ENCODE peak calls at places on chromosomes 3 and 15, in seven cellular contexts. N, Q, S, T, A, Z and P are unnamed samples.

GRCh38 chr15:64187396-64188191 is 24.8 kb upstream of the PPIB start:
- DNase-seq in N (no peak), Q (no peak), S (no peak), T (no peak), A (no peak), Z (no peak), P (no peak)

GRCh38 chr15:63493451-63493850 is 10.9 kb upstream of the USP3 start:
- DNase-seq in N (no peak), Q (no peak), S (no peak), T (no peak), A (no peak), Z (no peak), P (no peak)

GRCh38 chr3:45962033-45962432 is 18.8 kb downstream of the CXCR6 start:
- DNase-seq in N (no peak), Q (no peak), S (no peak), T (no peak), A (no peak), Z (no peak), P (no peak)

GRCh38 chr3:129553771-129554170 is 10.8 kb downstream of the H1-8 start:
- DNase-seq in N (no peak), Q (no peak), S (peak), T (no peak), A (no peak), Z (no peak), P (no peak)

GRCh38 chr3:72891053-72891855 is 3.4 kb downstream of the GXYLT2 start:
- DNase-seq in N (no peak), Q (peak), S (peak), T (peak), A (no peak), Z (no peak), P (peak)

GRCh38 chr3:59818033-59818936 is 768.5 kb upstream of the CFAP20DC start:
- DNase-seq in N (peak), Q (peak), S (peak), T (peak), A (no peak), Z (no peak), P (peak)

GRCh38 chr3:184315871-184316661 is 1.7 kb downstream of the EIF4G1 start:
- DNase-seq in N (no peak), Q (peak), S (no peak), T (peak), A (no peak), Z (no peak), P (no peak)

GRCh38 chr3:168817177-168817576 is 721.5 kb upstream of the GOLIM4 start:
- DNase-seq in N (no peak), Q (no peak), S (no peak), T (no peak), A (no peak), Z (no peak), P (no peak)

GRCh38 chr15:74964794-74965193 is 8.2 kb upstream of the RPP25 start:
- DNase-seq in N (no peak), Q (no peak), S (no peak), T (no peak), A (no peak), Z (no peak), P (no peak)

GRCh38 chr3:119195911-119196310 is 22.5 kb downstream of the UPK1B start:
- DNase-seq in N (no peak), Q (no peak), S (no peak), T (no peak), A (no peak), Z (peak), P (no peak)

GRCh38 chr3:160977776-160978175 is 127.4 kb downstream of the B3GALNT1 start:
- DNase-seq in N (no peak), Q (no peak), S (no peak), T (no peak), A (no peak), Z (no peak), P (no peak)

GRCh38 chr3:35744419-35744818 is 105.1 kb downstream of the ARPP21 start:
- DNase-seq in N (no peak), Q (peak), S (no peak), T (no peak), A (no peak), Z (peak), P (no peak)

GRCh38 chr15:57356178-57356577 is 20.1 kb upstream of the CGNL1 start:
- DNase-seq in N (no peak), Q (no peak), S (no peak), T (no peak), A (no peak), Z (no peak), P (no peak)

GRCh38 chr3:195182470-195182795 is 88.5 kb downstream of the XXYLT1 start:
- DNase-seq in N (no peak), Q (no peak), S (no peak), T (no peak), A (no peak), Z (no peak), P (no peak)

GRCh38 chr3:12454076-12454807 is 30.0 kb upstream of the TSEN2 start:
- DNase-seq in N (no peak), Q (peak), S (no peak), T (no peak), A (no peak), Z (no peak), P (no peak)

GRCh38 chr3:47605646-47606045 is 27.0 kb upstream of the CSPG5 start:
- DNase-seq in N (no peak), Q (no peak), S (no peak), T (peak), A (no peak), Z (no peak), P (no peak)

GRCh38 chr3:20320489-20320888 is 134.5 kb upstream of the SGO1 start:
- DNase-seq in N (no peak), Q (no peak), S (no peak), T (no peak), A (no peak), Z (no peak), P (no peak)

GRCh38 chr3:72312339-72312738 is 527.4 kb upstream of the PROK2 start:
- DNase-seq in N (no peak), Q (no peak), S (no peak), T (no peak), A (peak), Z (no peak), P (no peak)

GRCh38 chr15:25799906-25800700 is 63.0 kb downstream of the ATP10A start:
- DNase-seq in N (no peak), Q (no peak), S (no peak), T (no peak), A (no peak), Z (no peak), P (no peak)

GRCh38 chr15:59649603-59650002 is 7.7 kb downstream of the GTF2A2 start:
- DNase-seq in N (no peak), Q (no peak), S (no peak), T (no peak), A (no peak), Z (no peak), P (no peak)

GRCh38 chr3:31079691-31080090 is 185.2 kb upstream of the GADL1 start:
- DNase-seq in N (no peak), Q (no peak), S (no peak), T (no peak), A (no peak), Z (no peak), P (no peak)

GRCh38 chr3:32203854-32204253 is 34.6 kb upstream of the CMTM8 start:
- DNase-seq in N (no peak), Q (no peak), S (no peak), T (no peak), A (no peak), Z (no peak), P (no peak)

GRCh38 chr3:57059416-57059815 is 1.0 kb upstream of the SPATA12 start:
- DNase-seq in N (no peak), Q (no peak), S (no peak), T (no peak), A (no peak), Z (no peak), P (no peak)

GRCh38 chr15:67930720-67931119 is 90.9 kb upstream of the RNU6-1 start:
- DNase-seq in N (no peak), Q (no peak), S (no peak), T (no peak), A (no peak), Z (no peak), P (no peak)

GRCh38 chr15:81297147-81297572 is 26.8 kb downstream of the STARD5 start:
- DNase-seq in N (no peak), Q (no peak), S (no peak), T (no peak), A (no peak), Z (no peak), P (no peak)

GRCh38 chr3:43268636-43269035 is 17.7 kb upstream of the SNRK start:
- DNase-seq in N (no peak), Q (no peak), S (no peak), T (no peak), A (no peak), Z (no peak), P (no peak)

GRCh38 chr3:129829640-129830039 is 63.9 kb downstream of the TMCC1 start:
- DNase-seq in N (no peak), Q (peak), S (peak), T (peak), A (no peak), Z (peak), P (peak)

GRCh38 chr15:51696566-51696965 is 15.3 kb downstream of the SCG3 start:
- DNase-seq in N (no peak), Q (no peak), S (no peak), T (no peak), A (no peak), Z (peak), P (no peak)

GRCh38 chr3:18030371-18030870 is 288.0 kb upstream of the TBC1D5 start:
- DNase-seq in N (no peak), Q (no peak), S (no peak), T (no peak), A (no peak), Z (no peak), P (no peak)

GRCh38 chr3:133977568-133977967 is 52.2 kb downstream of the SLCO2A1 start:
- DNase-seq in N (no peak), Q (no peak), S (no peak), T (no peak), A (no peak), Z (no peak), P (no peak)

GRCh38 chr15:77702211-77702957 is 69.7 kb upstream of the LINGO1 start:
- DNase-seq in N (no peak), Q (peak), S (no peak), T (peak), A (no peak), Z (peak), P (no peak)

GRCh38 chr15:92614791-92615785 is 40.5 kb downstream of the FAM174B start:
- DNase-seq in N (no peak), Q (no peak), S (no peak), T (no peak), A (no peak), Z (no peak), P (no peak)

GRCh38 chr3:194505791-194506415 is 19.1 kb upstream of the ATP13A3 start:
- DNase-seq in N (no peak), Q (no peak), S (no peak), T (no peak), A (no peak), Z (no peak), P (no peak)

GRCh38 chr15:92951800-92952199 is 51.7 kb downstream of the CHD2 start:
- DNase-seq in N (no peak), Q (no peak), S (no peak), T (no peak), A (no peak), Z (no peak), P (no peak)

GRCh38 chr15:89361451-89362202 is 27.0 kb upstream of the POLG start:
- DNase-seq in N (peak), Q (peak), S (peak), T (peak), A (no peak), Z (peak), P (no peak)

GRCh38 chr3:105933871-105934270 is 65.1 kb upstream of the CBLB start:
- DNase-seq in N (no peak), Q (no peak), S (no peak), T (no peak), A (no peak), Z (no peak), P (no peak)

GRCh38 chr15:60905587-60905986 is 323.5 kb downstream of the RORA start:
- DNase-seq in N (no peak), Q (peak), S (no peak), T (no peak), A (no peak), Z (peak), P (no peak)

GRCh38 chr15:74790080-74790916 is 8.4 kb downstream of the CSK start:
- DNase-seq in N (peak), Q (no peak), S (peak), T (peak), A (no peak), Z (no peak), P (no peak)

GRCh38 chr3:41662288-41662687 is 299.6 kb downstream of the ULK4 start:
- DNase-seq in N (no peak), Q (no peak), S (no peak), T (no peak), A (no peak), Z (no peak), P (no peak)

GRCh38 chr3:79249701-79250100 is 518.1 kb downstream of the ROBO1 start:
- DNase-seq in N (no peak), Q (no peak), S (no peak), T (no peak), A (no peak), Z (no peak), P (no peak)

GRCh38 chr3:141255864-141256263 is 24.2 kb downstream of the PXYLP1 start:
- DNase-seq in N (no peak), Q (peak), S (no peak), T (no peak), A (no peak), Z (peak), P (no peak)
- TF ChIP-seq CTCF in N (peak), Q (peak), S (peak), T (no peak), A (peak), Z (peak), P (peak)

DNA sequence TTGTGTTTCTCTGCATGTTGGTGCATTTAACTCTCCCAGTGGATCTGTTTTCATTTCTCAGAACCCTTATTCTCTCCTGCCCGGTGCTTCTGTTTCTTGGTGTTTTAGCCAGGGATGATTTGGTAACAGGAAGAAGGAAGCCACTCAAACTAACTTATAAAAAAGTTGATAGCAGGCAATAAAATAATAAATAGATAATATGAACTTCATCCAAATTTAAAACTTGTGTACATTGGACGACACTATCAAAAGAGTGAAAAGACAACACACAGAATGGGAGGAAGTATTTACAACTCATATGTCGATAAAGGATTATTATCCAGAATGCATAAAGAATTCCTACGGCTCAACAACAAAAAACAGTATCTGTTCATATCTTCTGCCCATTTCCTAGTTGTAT is 37.3 kb upstream of the CHRNA7 start:
- DNase-seq in N (no peak), Q (no peak), S (no peak), T (no peak), A (no peak), Z (no peak), P (no peak)
- H3K4me3 ChIP-seq in N (no peak), Q (no peak), S (no peak), T (no peak), A (no peak), Z (no peak), P (no peak)

GRCh38 chr3:13700889-13701288 is 152.0 kb downstream of the FBLN2 start:
- DNase-seq in N (no peak), Q (no peak), S (no peak), T (no peak), A (no peak), Z (no peak), P (no peak)

GRCh38 chr3:13702226-13702820 is 153.4 kb downstream of the FBLN2 start:
- DNase-seq in N (no peak), Q (no peak), S (no peak), T (no peak), A (no peak), Z (no peak), P (no peak)

GRCh38 chr3:13700362-13700761 is 151.4 kb downstream of the FBLN2 start:
- DNase-seq in N (no peak), Q (peak), S (no peak), T (no peak), A (no peak), Z (peak), P (no peak)

GRCh38 chr3:13698498-13698897 is 149.6 kb downstream of the FBLN2 start:
- DNase-seq in N (no peak), Q (peak), S (no peak), T (no peak), A (no peak), Z (peak), P (no peak)

DNA sequence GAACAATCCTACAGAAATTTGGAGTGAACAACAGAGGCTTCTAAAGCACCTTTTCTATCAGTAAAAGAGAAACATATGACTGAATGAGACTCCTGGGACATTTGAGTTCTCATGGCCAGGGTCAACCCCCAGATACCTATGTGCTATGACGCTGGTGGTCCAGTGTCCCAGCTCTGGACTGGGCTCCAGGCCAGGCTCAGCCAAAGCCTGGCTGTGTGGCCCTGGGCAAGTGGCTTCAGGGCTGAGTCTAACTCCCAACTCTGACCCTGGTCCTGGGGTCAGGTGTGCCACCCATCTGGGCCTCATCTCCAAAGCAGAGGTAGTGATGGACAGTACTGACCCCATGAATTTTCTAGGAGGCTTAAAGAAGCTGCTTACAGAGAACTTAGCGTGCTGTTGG is 147.8 kb downstream of the FBLN2 start:
- DNase-seq in N (no peak), Q (no peak), S (no peak), T (no peak), A (no peak), Z (no peak), P (no peak)
- TF ChIP-seq CTCF in N (no peak), Q (no peak), S (no peak), T (no peak), A (no peak), Z (no peak), P (no peak)

GRCh38 chr15:52780172-52780980 is 9.8 kb downstream of the ONECUT1 start:
- DNase-seq in N (peak), Q (peak), S (peak), T (peak), A (peak), Z (peak), P (peak)
- H3K4me3 ChIP-seq in N (peak), Q (no peak), S (peak), T (no peak), A (no peak), Z (peak), P (peak)

DNA sequence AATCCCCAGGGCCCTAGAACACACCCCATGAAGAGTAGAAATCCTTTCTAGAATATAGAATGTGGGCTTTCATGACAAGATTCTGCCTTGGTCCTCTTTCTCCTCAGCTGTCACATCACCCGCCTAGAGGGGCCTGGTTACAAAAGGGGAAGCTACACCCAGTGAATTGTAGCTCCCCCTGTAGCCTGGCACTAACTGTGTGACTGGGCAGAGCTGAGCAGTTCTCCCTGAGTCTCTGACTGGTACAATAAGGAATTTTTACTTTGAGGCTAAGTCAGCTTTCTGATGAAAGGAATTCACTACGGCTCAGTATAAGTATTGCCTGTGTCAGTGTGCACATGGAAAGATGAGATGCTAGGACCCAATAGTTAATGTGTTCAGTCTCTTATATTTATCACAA is 28.7 kb upstream of the ZNF148 start:
- DNase-seq in N (no peak), Q (no peak), S (no peak), T (no peak), A (no peak), Z (peak), P (no peak)
- TF ChIP-seq CTCF in N (no peak), Q (no peak), S (no peak), T (no peak), A (no peak), Z (peak), P (peak)